ENCODE peak calls at places on chromosomes 12 and 14, in seven cellular contexts. F, R, M, G, T, L and J are unnamed samples.
A peak's percentile ranks its signal among the peaks of the same experiment; 100 is the strongest.

GRCh38 chr12:120261951-120262851 is 3.3 kb downstream of the PXN start:
- DNase-seq in F (no peak), R (peak; percentile 68), M (no peak), G (peak; percentile 45), T (no peak), L (no peak), J (peak; percentile 83)

GRCh38 chr12:111868676-111869588 is 26.9 kb downstream of the MAPKAPK5 start:
- DNase-seq in F (no peak), R (no peak), M (no peak), G (no peak), T (no peak), L (no peak), J (no peak)

GRCh38 chr14:96264200-96264553 is 8.2 kb downstream of the BDKRB1 start:
- DNase-seq in F (no peak), R (no peak), M (no peak), G (no peak), T (no peak), L (no peak), J (no peak)

GRCh38 chr12:114481200-114481535 is 75.2 kb upstream of the TBX5 start:
- DNase-seq in F (no peak), R (no peak), M (no peak), G (no peak), T (no peak), L (no peak), J (no peak)

GRCh38 chr14:23613242-23614070 is 22.7 kb upstream of the DHRS2 start:
- DNase-seq in F (no peak), R (no peak), M (no peak), G (no peak), T (no peak), L (no peak), J (no peak)

GRCh38 chr14:32050839-32051238 is 26.3 kb upstream of the ARHGAP5 start:
- DNase-seq in F (no peak), R (no peak), M (no peak), G (no peak), T (no peak), L (no peak), J (no peak)

GRCh38 chr14:20499108-20499507 is 6.2 kb upstream of the RNASE10 start:
- DNase-seq in F (no peak), R (no peak), M (no peak), G (no peak), T (no peak), L (no peak), J (no peak)

GRCh38 chr12:19189522-19189921 is 60.0 kb downstream of the PLEKHA5 start:
- DNase-seq in F (no peak), R (no peak), M (no peak), G (no peak), T (no peak), L (no peak), J (no peak)

GRCh38 chr14:105563347-105563737 is 37.0 kb downstream of the TMEM121 start:
- DNase-seq in F (no peak), R (no peak), M (no peak), G (no peak), T (no peak), L (no peak), J (no peak)

GRCh38 chr12:78156751-78157150 is 326.1 kb downstream of the NAV3 start:
- DNase-seq in F (no peak), R (no peak), M (no peak), G (no peak), T (no peak), L (no peak), J (no peak)

GRCh38 chr14:31128601-31129526 is 78.7 kb downstream of the HECTD1 start:
- DNase-seq in F (no peak), R (no peak), M (no peak), G (no peak), T (no peak), L (no peak), J (no peak)

GRCh38 chr14:29925736-29926135 is 1.9 kb downstream of the PRKD1 start:
- DNase-seq in F (no peak), R (no peak), M (peak; percentile 44), G (no peak), T (no peak), L (no peak), J (no peak)

GRCh38 chr14:96088911-96089310 is 49.7 kb downstream of the C14orf132 start:
- DNase-seq in F (no peak), R (no peak), M (no peak), G (no peak), T (no peak), L (no peak), J (no peak)

GRCh38 chr12:2680676-2681039 is 114.1 kb upstream of the FKBP4 start:
- DNase-seq in F (no peak), R (no peak), M (no peak), G (no peak), T (no peak), L (no peak), J (no peak)

GRCh38 chr14:24741871-24742270 is 107.9 kb upstream of the GZMB start:
- DNase-seq in F (no peak), R (no peak), M (peak; percentile 12), G (no peak), T (no peak), L (peak; percentile 10), J (no peak)

GRCh38 chr12:113278631-113279030 is 56.3 kb downstream of the SLC8B1 start:
- DNase-seq in F (no peak), R (no peak), M (no peak), G (no peak), T (no peak), L (no peak), J (no peak)

GRCh38 chr14:57435923-57436322 is 45.5 kb downstream of the NAA30 start:
- DNase-seq in F (no peak), R (no peak), M (no peak), G (no peak), T (no peak), L (no peak), J (no peak)

GRCh38 chr12:71955946-71956345 is 17.3 kb downstream of the TPH2 start:
- DNase-seq in F (no peak), R (no peak), M (peak; percentile 58), G (no peak), T (no peak), L (no peak), J (no peak)